ENCODE peak calls at places on chromosome 17, in five cellular contexts. P, C, H, N and X are unnamed samples.

GRCh38 chr17:31743767-31744166 is 115.3 kb downstream of the COPRS start:
- DNase-seq in P (no peak), C (peak; percentile 21), H (no peak), N (no peak), X (no peak)

GRCh38 chr17:82435103-82435502 is 15.4 kb downstream of the CYBC1 start:
- DNase-seq in P (no peak), C (no peak), H (no peak), N (no peak), X (no peak)

GRCh38 chr17:75032896-75033294 is 13.9 kb downstream of the ATP5PD start:
- DNase-seq in P (no peak), C (no peak), H (no peak), N (no peak), X (no peak)

GRCh38 chr17:64262422-64263260 is at the start of gene TEX2:
- DNase-seq in P (peak; percentile 90), C (peak; percentile 65), H (peak; percentile 70), N (no peak), X (no peak)

GRCh38 chr17:61157246-61157887 is 242.3 kb upstream of the TBX2 start:
- DNase-seq in P (no peak), C (peak; percentile 54), H (no peak), N (peak; percentile 37), X (no peak)

GRCh38 chr17:34384271-34384670 is 21.2 kb upstream of the CCL1 start:
- DNase-seq in P (no peak), C (no peak), H (no peak), N (no peak), X (no peak)

GRCh38 chr17:27407916-27408846 is 48.1 kb upstream of the KSR1 start:
- DNase-seq in P (peak; percentile 31), C (peak; percentile 58), H (no peak), N (peak; percentile 40), X (no peak)

GRCh38 chr17:752620-753219 is 656 bp upstream of the GEMIN4 start:
- DNase-seq in P (peak; percentile 90), C (peak; percentile 68), H (peak; percentile 39), N (no peak), X (peak; percentile 42)

GRCh38 chr17:38746004-38746892 is 1.9 kb downstream of the PCGF2 start:
- DNase-seq in P (no peak), C (peak; percentile 59), H (no peak), N (no peak), X (no peak)

GRCh38 chr17:81482673-81483072 is 29.9 kb downstream of the ACTG1 start:
- DNase-seq in P (no peak), C (no peak), H (no peak), N (no peak), X (no peak)

GRCh38 chr17:62703269-62703775 is 75.9 kb downstream of the MRC2 start:
- DNase-seq in P (no peak), C (no peak), H (no peak), N (no peak), X (no peak)

GRCh38 chr17:51342257-51342656 is 81.9 kb downstream of the UTP18 start:
- DNase-seq in P (no peak), C (peak; percentile 48), H (no peak), N (no peak), X (no peak)

DNA sequence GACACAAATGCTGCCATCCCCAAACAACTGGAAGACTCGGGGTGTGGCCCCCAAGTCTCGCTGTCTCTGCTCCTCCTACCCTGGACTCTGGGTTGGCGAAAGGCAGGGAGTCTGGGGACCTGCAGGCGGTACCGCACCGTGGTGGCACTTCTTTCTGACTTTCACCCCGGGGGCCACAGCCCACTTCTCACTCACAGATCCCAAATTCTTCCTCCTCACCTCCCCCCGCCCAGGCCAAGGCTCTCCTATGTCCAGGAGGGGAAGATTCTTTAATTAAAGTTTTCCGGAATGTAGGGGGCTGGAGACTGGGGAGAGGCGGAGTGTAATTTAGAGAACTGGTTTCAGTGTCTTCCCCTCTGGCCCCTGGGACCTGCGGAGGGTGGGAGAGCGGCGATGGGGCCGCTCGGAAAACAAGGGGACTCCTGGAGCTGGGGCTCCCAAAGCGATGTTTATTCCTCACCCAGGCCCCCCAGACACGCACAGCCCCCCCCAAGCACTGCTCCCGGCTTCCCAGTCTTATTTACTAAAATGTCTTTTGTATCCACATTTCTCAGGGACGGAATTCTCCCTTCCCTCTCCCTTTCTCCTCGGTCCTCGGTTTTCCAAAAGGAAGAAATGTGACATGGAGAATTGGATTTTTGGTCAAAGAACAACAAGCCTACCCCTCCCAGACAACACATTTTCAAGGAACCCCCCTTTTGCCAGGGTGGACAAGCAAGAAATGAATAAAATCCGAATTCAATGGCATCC is 1.2 kb downstream of the WNT3 start:
- DNase-seq in P (no peak), C (no peak), H (no peak), N (no peak), X (no peak)
- H3K4me3 ChIP-seq in P (peak overlapping the region; percentile 53), C (no peak overlapping the region), H (no peak overlapping the region), N (no peak overlapping the region), X (no peak overlapping the region)

GRCh38 chr17:28720247-28720996 is 637 bp downstream of the RPL23A start:
- DNase-seq in P (no peak), C (no peak), H (no peak), N (no peak), X (no peak)
- TF ChIP-seq CTCF in P (no peak), C (peak; percentile 19), H (no peak), N (peak; percentile 17), X (no peak)

GRCh38 chr17:1959871-1960569 is 65.1 kb downstream of the RTN4RL1 start:
- DNase-seq in P (no peak), C (peak; percentile 53), H (no peak), N (no peak), X (no peak)
- H3K4me3 ChIP-seq in P (no peak overlapping the region), C (no peak overlapping the region), H (no peak overlapping the region), N (no peak overlapping the region), X (no peak overlapping the region)

GRCh38 chr17:36460265-36460937 is 26.1 kb upstream of the ZNHIT3 start:
- DNase-seq in P (no peak), C (no peak), H (no peak), N (no peak), X (no peak)
- TF ChIP-seq CTCF in P (no peak), C (no peak), H (no peak), N (no peak), X (no peak)

GRCh38 chr17:76141212-76142043 is at the start of gene FOXJ1:
- DNase-seq in P (no peak), C (peak; percentile 94), H (peak; percentile 69), N (peak; percentile 28), X (peak; percentile 78)
- H3K4me3 ChIP-seq in P (peak within 1 kb of the TSS; percentile 53), C (peak within 1 kb of the TSS; percentile 43), H (peak within 1 kb of the TSS; percentile 68), N (peak within 1 kb of the TSS; percentile 64), X (peak within 1 kb of the TSS; percentile 50)